ENCODE peak calls at places on chromosomes 2 and 18, in nine cellular contexts. Y, G, A, Q, F, O, X, J and U are unnamed samples.

GRCh38 chr18:74115046-74115445 is 32.6 kb downstream of the FBXO15 start:
- DNase-seq in Q (no peak), X (peak), A (peak), O (no peak), J (no peak), Y (peak), G (peak), F (peak), U (peak)

GRCh38 chr18:2981212-2981728 is 31.7 kb downstream of the LPIN2 start:
- DNase-seq in X (peak), Y (no peak), G (peak), F (peak), O (peak), A (peak), J (peak), Q (no peak), U (peak)

GRCh38 chr18:64103979-64104378 is 44.9 kb downstream of the LINC00305 start:
- DNase-seq in Y (no peak), G (no peak), F (no peak), Q (no peak), J (no peak), A (no peak), X (no peak), O (no peak), U (no peak)

GRCh38 chr2:102206666-102207341 is 20.0 kb downstream of the IL1RL2 start:
- DNase-seq in Y (no peak), G (peak), A (no peak), F (no peak), X (no peak), O (no peak), J (no peak), Q (no peak), U (no peak)

GRCh38 chr2:36572054-36572751 is 25.8 kb downstream of the FEZ2 start:
- DNase-seq in Q (no peak), F (no peak), J (no peak), O (no peak), Y (no peak), X (no peak), A (no peak), G (no peak), U (no peak)

GRCh38 chr2:1406434-1406833 is 6.8 kb upstream of the TPO start:
- DNase-seq in A (no peak), G (no peak), F (no peak), J (no peak), Q (no peak), X (no peak), Y (no peak), O (no peak), U (no peak)

GRCh38 chr2:50879457-50879856 is 152.5 kb downstream of the NRXN1 start:
- DNase-seq in O (no peak), F (no peak), A (no peak), G (no peak), Y (no peak), X (no peak), Q (no peak), J (no peak), U (no peak)

GRCh38 chr2:73043978-73044832 is 27.3 kb downstream of the SFXN5 start:
- DNase-seq in Q (no peak), F (no peak), G (no peak), Y (no peak), A (no peak), J (no peak), X (no peak), O (no peak), U (no peak)

GRCh38 chr2:196594158-196594557 is 45.4 kb upstream of the CCDC150 start:
- DNase-seq in Y (no peak), O (no peak), A (no peak), J (no peak), X (no peak), F (no peak), Q (no peak), G (no peak), U (no peak)

GRCh38 chr2:240277073-240277806 is 136.8 kb upstream of the OTOS start:
- DNase-seq in A (peak), Q (no peak), Y (no peak), F (peak), J (no peak), G (peak), O (peak), X (peak), U (no peak)

GRCh38 chr2:98936917-98937351 is 909 bp upstream of the CRACDL start:
- DNase-seq in O (no peak), X (no peak), J (no peak), A (no peak), G (no peak), Q (no peak), F (no peak), Y (no peak), U (no peak)

GRCh38 chr2:71530246-71530986 is 77.1 kb downstream of the DYSF start:
- DNase-seq in J (no peak), G (peak), X (peak), Q (no peak), O (peak), Y (peak), A (peak), F (peak), U (no peak)

GRCh38 chr2:176999331-176999730 is 213.3 kb upstream of the HNRNPA3 start:
- DNase-seq in A (peak), O (peak), J (no peak), X (peak), G (peak), F (peak), Y (peak), Q (no peak), U (no peak)

GRCh38 chr2:128306081-128306930 is 12.4 kb downstream of the HS6ST1 start:
- DNase-seq in J (peak), A (peak), O (peak), F (peak), Y (peak), Q (no peak), G (peak), X (peak), U (peak)

GRCh38 chr2:28325173-28325566 is 67.5 kb upstream of the FOSL2 start:
- DNase-seq in J (no peak), G (no peak), O (no peak), X (no peak), Q (no peak), F (no peak), A (no peak), Y (no peak), U (no peak)

GRCh38 chr2:40535891-40536290 is 84.0 kb upstream of the SLC8A1 start:
- DNase-seq in O (no peak), J (no peak), Q (no peak), X (no peak), A (no peak), G (no peak), F (no peak), Y (no peak), U (no peak)

DNA sequence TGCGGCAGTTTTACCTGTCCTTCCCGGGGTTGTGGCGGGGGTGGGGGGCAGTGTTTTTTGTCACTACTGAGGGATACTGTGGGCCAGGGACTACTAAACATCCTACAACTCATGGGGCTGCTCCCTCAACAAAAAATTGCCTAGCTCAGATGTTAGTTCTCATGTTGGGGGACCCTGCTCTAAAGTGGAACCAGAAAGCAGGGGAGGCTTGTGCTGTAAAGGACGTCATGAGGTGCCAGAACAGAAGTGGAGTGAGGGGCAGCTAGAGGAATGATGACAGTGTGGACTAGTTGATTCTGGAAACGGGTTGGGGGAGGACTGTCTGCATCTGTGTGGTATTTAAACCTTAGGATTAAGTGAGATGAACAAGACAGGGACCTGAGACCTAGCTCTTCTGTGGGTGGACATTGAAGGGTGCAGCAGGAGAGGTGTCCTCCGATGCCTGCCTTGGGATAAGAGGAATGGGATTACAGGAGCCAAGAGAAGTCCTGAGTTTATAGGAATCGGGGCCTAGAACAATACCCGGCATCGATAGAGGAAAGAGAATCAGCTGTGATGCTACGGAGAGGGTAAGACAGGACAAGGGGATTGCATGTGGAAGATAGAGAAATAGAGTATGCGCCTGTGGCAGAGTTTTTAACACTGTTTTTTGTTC is 2.7 kb downstream of the RPL31 start:
- DNase-seq in F (no peak), A (no peak), Y (no peak), O (no peak), J (no peak), G (no peak), Q (no peak), X (no peak), U (no peak)
- H3K4me3 ChIP-seq in F (peak), A (peak), Y (peak), O (no peak), J (peak), G (peak), Q (no peak), X (no peak), U (peak)

GRCh38 chr18:34158881-34159690 is 65.6 kb downstream of the NOL4 start:
- DNase-seq in A (peak), F (peak), G (peak), J (no peak), Q (no peak), O (peak), Y (peak), X (peak), U (peak)
- TF ChIP-seq CTCF in A (no peak), F (peak), G (no peak), J (no peak), Q (no peak), O (no peak), Y (no peak), X (no peak), U (peak)

GRCh38 chr2:209305026-209305425 is 118.8 kb upstream of the MAP2 start:
- DNase-seq in X (no peak), Y (no peak), J (no peak), G (no peak), Q (no peak), O (no peak), F (no peak), A (no peak), U (no peak)
- H3K4me3 ChIP-seq in X (no peak), Y (no peak), J (no peak), G (no peak), Q (no peak), O (no peak), F (no peak), A (no peak), U (no peak)

GRCh38 chr2:69011611-69012157 is 1.3 kb upstream of the ANTXR1 start:
- DNase-seq in J (no peak), Y (no peak), F (no peak), A (no peak), Q (no peak), G (no peak), X (no peak), O (no peak), U (no peak)

GRCh38 chr2:69017080-69017479 is 4.1 kb downstream of the ANTXR1 start:
- DNase-seq in G (peak), Y (no peak), Q (no peak), F (peak), X (peak), J (no peak), A (peak), O (peak), U (no peak)

GRCh38 chr2:69013123-69013836 is at the start of gene ANTXR1:
- DNase-seq in A (peak), G (peak), X (peak), F (peak), O (peak), J (peak), Q (no peak), Y (peak), U (no peak)

GRCh38 chr2:69012310-69013122 is 463 bp upstream of the ANTXR1 start:
- DNase-seq in X (peak), F (peak), A (peak), G (no peak), O (peak), Q (peak), J (peak), Y (peak), U (no peak)

GRCh38 chr2:69013837-69014796 is 1.1 kb downstream of the ANTXR1 start:
- DNase-seq in O (peak), F (peak), G (peak), A (peak), X (peak), Y (peak), J (no peak), Q (no peak), U (no peak)
- TF ChIP-seq CTCF in O (peak), F (peak), G (peak), A (peak), X (no peak), Y (peak), J (no peak), Q (no peak), U (peak)

DNA sequence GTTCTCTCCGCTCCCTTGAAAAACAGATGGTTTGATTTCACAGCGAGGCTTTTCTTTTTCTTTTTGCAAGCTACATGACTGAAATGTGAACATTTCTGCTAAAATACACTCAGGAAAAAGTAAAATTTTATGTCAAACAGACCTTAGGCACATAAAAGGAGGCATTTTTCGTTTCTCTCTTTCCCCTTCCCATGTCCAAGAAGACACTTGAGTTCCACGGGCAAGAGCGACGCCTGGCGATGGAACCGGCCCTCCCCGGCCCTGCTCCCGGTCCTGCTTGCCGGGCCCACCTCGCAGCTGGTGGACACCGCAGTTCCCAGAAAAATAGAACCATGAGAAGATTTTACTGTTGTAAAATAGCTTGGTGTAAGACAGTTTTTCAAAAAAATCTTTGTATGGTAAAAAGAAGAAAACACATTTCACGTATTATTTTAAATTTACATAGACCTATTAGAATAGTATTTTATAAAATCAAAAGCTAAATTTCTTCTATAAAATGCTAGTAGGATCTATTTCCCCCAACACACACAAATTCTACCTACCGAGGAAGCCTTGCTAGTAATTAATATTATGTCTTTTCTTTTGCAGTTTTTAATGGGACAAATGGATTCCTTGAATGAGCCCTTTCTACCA is 2.3 kb upstream of the ALKAL2 start:
- DNase-seq in Y (peak), J (peak), O (peak), G (peak), F (peak), X (peak), A (peak), Q (no peak), U (peak)
- H3K4me3 ChIP-seq in Y (peak), J (peak), O (peak), G (peak), F (peak), X (peak), A (peak), Q (peak), U (peak)

DNA sequence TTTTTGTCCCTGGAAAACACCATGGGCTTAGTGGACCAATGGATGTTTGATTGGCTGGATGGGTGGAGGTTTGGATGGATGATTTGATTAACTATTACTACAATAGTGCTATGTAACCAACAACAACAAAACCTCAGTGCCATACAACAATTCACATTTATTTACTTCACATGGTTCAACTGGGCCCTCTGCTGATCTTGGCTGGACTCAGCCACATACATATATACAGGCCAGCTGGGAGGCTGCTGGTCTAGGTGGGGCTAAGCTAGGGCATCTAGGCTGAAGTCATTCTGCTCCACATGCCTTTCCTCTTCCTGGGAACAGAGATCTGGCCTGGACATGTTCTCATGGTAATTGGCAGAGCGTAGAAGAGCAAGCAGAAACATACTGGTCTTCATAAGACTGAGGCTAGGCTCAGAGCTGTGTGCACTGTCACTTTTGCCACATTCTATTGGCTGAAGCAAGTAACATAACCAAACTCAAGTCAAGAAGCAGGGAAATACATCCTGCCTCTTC is 102.8 kb upstream of the RNF152 start:
- DNase-seq in F (no peak), O (no peak), J (no peak), Y (no peak), G (no peak), Q (no peak), A (no peak), X (no peak), U (no peak)
- TF ChIP-seq CTCF in F (no peak), O (no peak), J (no peak), Y (no peak), G (no peak), Q (no peak), A (no peak), X (no peak), U (no peak)

GRCh38 chr2:119522561-119523110 is 1.6 kb downstream of the SCTR start:
- DNase-seq in F (no peak), X (no peak), A (no peak), Q (no peak), Y (no peak), G (no peak), J (no peak), O (no peak), U (no peak)
- H3K4me3 ChIP-seq in F (no peak), X (no peak), A (no peak), Q (no peak), Y (no peak), G (no peak), J (no peak), O (no peak), U (no peak)

GRCh38 chr18:23337599-23338444 is 115.3 kb upstream of the RIOK3 start:
- DNase-seq in J (no peak), F (peak), A (peak), Q (no peak), G (peak), X (peak), O (peak), Y (peak), U (peak)
- TF ChIP-seq CTCF in J (no peak), F (peak), A (no peak), Q (no peak), G (no peak), X (peak), O (no peak), Y (no peak), U (no peak)

DNA sequence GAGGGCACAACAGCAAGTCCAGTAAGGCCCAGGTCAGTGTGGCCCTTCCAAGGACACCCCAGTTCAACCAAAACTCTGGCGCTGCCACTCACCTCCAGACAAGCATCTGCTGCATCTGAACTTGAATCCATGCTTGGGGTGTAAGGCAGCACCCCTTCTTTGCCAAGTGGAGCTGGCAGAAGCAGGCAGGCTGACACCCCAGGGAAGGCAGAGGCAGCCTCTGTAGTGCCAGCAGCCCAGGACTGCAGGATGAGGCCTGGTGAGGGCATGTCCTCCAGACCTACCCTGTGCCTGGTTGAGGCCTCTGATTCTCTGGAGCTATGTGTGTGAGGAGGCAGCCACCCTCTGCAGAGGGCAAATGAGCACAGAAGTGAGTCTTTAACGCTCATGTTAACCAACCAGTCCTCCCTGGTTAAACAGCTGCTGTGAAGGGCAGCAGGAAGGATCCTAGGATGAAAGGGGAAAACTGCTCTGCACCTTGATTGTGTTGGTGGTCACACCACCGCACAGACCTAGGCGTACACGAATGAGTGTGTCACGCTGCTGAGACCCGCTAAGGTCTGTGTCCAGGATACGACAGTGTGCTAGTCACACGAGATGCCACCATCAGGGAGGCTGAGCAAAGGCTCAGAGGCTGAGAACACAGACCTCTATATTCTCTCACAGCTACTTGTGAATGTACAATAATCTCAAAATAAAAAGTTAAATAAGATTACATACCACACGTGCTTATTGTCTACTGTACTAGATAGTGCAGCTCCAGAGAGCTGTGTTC is 2.2 kb downstream of the PARD6G start:
- DNase-seq in X (no peak), Y (peak), A (no peak), Q (no peak), G (no peak), O (no peak), J (no peak), F (no peak), U (no peak)
- H3K4me3 ChIP-seq in X (no peak), Y (no peak), A (no peak), Q (no peak), G (no peak), O (no peak), J (peak), F (no peak), U (peak)

GRCh38 chr2:86136141-86136540 is 30.1 kb downstream of the PTCD3 start:
- DNase-seq in Q (no peak), X (no peak), A (no peak), J (no peak), O (no peak), G (no peak), F (no peak), Y (no peak), U (no peak)
- TF ChIP-seq CTCF in Q (no peak), X (no peak), A (no peak), J (no peak), O (no peak), G (no peak), F (no peak), Y (no peak), U (no peak)